ENCODE peak calls at places on chromosomes 11 and 22, in eight cellular contexts. R is endodermal cell, W is HCT116, O is tibial artery, L is neural progenitor cell, G is stomach, Y is IMR-90, S is GM23338. N is an unnamed sample. For H3K4me1, the result is how much of the 10 kb centered on the place peaks cover.

GRCh38 chr11:2574043-2574552 is 125.7 kb downstream of the KCNQ1OT1 start:
- DNase-seq in R (peak), W (no peak), O (peak), L (no peak), G (no peak), Y (no peak), S (no peak), N (peak)

GRCh38 chr11:12704049-12704448 is 29.8 kb downstream of the TEAD1 start:
- DNase-seq in R (no peak), W (no peak), O (no peak), L (no peak), G (no peak), Y (peak), S (no peak), N (no peak)

GRCh38 chr11:74966651-74967050 is 17.6 kb downstream of the SPCS2 start:
- DNase-seq in R (no peak), W (no peak), O (no peak), L (no peak), G (no peak), Y (no peak), S (no peak), N (no peak)

GRCh38 chr11:110366234-110366633 is 63.5 kb upstream of the FDX1 start:
- DNase-seq in R (no peak), W (no peak), O (no peak), L (no peak), G (peak), Y (peak), S (no peak), N (peak)

GRCh38 chr11:114080219-114080618 is 20.7 kb downstream of the ZBTB16 start:
- DNase-seq in R (no peak), W (no peak), O (no peak), L (no peak), G (no peak), Y (no peak), S (no peak), N (no peak)

GRCh38 chr22:36123673-36124630 is 36.6 kb downstream of the APOL3 start:
- DNase-seq in R (peak), W (peak), O (peak), L (peak), G (peak), Y (peak), S (peak), N (peak)

GRCh38 chr22:44261861-44262595 is 50.7 kb downstream of the SHISAL1 start:
- DNase-seq in R (peak), W (no peak), O (peak), L (no peak), G (no peak), Y (no peak), S (no peak), N (no peak)

GRCh38 chr11:377174-377865 is 8.0 kb downstream of the B4GALNT4 start:
- DNase-seq in R (no peak), W (no peak), O (no peak), L (no peak), G (no peak), Y (no peak), S (no peak), N (no peak)

GRCh38 chr11:123100378-123101085 is 38.6 kb upstream of the HSPA8 start:
- DNase-seq in R (peak), W (no peak), O (no peak), L (no peak), G (no peak), Y (no peak), S (peak), N (no peak)

DNA sequence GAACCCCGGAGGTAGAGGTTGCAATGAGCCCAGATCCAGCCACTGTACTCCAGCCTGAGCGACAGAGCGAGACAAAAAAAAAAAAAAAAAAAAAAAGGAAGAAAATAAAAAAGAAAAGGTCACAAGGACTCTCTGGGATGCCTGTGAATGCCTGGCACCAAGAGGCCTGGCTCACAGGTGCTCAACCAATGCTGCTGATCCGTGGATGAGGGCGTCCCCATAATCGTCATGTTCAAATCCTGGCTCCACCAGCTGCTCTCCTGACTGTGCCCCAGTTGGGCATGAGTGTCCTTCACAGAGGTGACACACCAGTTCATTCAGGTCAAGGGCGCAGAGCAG is 645 bp upstream of the GAS2L1 start:
- DNase-seq in R (no peak), W (no peak), O (no peak), L (no peak), G (no peak), Y (no peak), S (no peak), N (no peak)
- H3K4me1 ChIP-seq in R (under half), W (half or more), O (under half), L (under half), G (half or more), Y (under half), S (under half), N (half or more)

GRCh38 chr11:65538232-65538914 is 13.5 kb downstream of the SCYL1 start:
- DNase-seq in R (no peak), W (no peak), O (no peak), L (no peak), G (no peak), Y (no peak), S (peak), N (no peak)

GRCh38 chr11:65541093-65542010 is 16.5 kb downstream of the SCYL1 start:
- DNase-seq in R (no peak), W (no peak), O (no peak), L (no peak), G (no peak), Y (no peak), S (no peak), N (no peak)

GRCh38 chr11:65538915-65539374 is 14.1 kb downstream of the SCYL1 start:
- DNase-seq in R (peak), W (no peak), O (no peak), L (peak), G (no peak), Y (no peak), S (peak), N (no peak)

GRCh38 chr11:65539401-65540289 is 14.8 kb downstream of the SCYL1 start:
- DNase-seq in R (peak), W (peak), O (no peak), L (peak), G (peak), Y (no peak), S (peak), N (peak)

GRCh38 chr11:65540290-65541092 is 15.6 kb downstream of the SCYL1 start:
- DNase-seq in R (peak), W (peak), O (peak), L (peak), G (peak), Y (peak), S (peak), N (peak)
- H3K27ac ChIP-seq in R (no peak), W (peak), O (peak), L (no peak), G (peak), Y (peak), S (no peak), N (peak)

GRCh38 chr22:31104869-31105268 is 2.5 kb downstream of the SELENOM start:
- DNase-seq in R (peak), W (no peak), O (peak), L (peak), G (no peak), Y (no peak), S (peak), N (no peak)
- TF ChIP-seq CTCF in R (peak), W (no peak), O (peak), L (peak), G (no peak), Y (peak), S (peak), N (no peak)

GRCh38 chr11:66107600-66108151 is 37.6 kb downstream of the PACS1 start:
- DNase-seq in R (no peak), W (no peak), O (no peak), L (no peak), G (no peak), Y (no peak), S (no peak), N (no peak)
- H3K4me1 ChIP-seq in R (under half), W (under half), O (under half), L (under half), G (under half), Y (under half), S (under half), N (under half)

GRCh38 chr22:32951807-32952153 is 106.4 kb downstream of the SYN3 start:
- DNase-seq in R (no peak), W (no peak), O (peak), L (no peak), G (no peak), Y (no peak), S (no peak), N (no peak)
- H3K27ac ChIP-seq in R (no peak), W (no peak), O (no peak), L (no peak), G (no peak), Y (no peak), S (no peak), N (peak)

DNA sequence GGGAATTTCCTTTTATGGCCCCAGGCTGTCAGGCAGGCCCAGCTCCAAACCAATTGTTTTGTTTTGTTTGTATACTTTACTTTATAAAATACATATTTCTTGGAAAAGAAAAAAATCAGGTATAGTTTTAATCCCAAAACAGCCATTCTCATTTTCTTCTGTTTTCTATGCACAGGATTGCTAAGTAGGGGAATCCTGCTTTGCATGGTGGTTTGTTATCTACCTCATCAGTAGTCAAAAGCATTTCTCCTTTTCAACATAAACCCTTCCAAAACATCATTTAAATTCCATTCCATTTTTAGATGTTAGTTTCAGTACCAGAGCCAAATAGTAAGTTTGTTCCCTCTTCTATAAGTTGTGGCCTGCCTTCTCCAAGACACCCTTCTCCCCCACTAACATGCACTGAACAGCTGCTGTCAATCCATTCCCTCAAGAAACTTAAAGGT is 3.6 kb downstream of the ILK start:
- DNase-seq in R (no peak), W (no peak), O (no peak), L (no peak), G (no peak), Y (no peak), S (no peak), N (no peak)
- TF ChIP-seq CTCF in R (no peak), W (no peak), O (no peak), L (no peak), G (no peak), Y (no peak), S (no peak), N (no peak)

GRCh38 chr11:68835749-68836148 is 6.0 kb downstream of the CPT1A start:
- DNase-seq in R (no peak), W (no peak), O (no peak), L (no peak), G (peak), Y (no peak), S (no peak), N (no peak)

GRCh38 chr11:68839054-68839865 is 2.5 kb downstream of the CPT1A start:
- DNase-seq in R (peak), W (peak), O (peak), L (peak), G (peak), Y (peak), S (peak), N (peak)

GRCh38 chr11:68839953-68840641 is 1.6 kb downstream of the CPT1A start:
- DNase-seq in R (peak), W (no peak), O (no peak), L (peak), G (no peak), Y (peak), S (peak), N (no peak)

GRCh38 chr11:68838572-68838964 is 3.1 kb downstream of the CPT1A start:
- DNase-seq in R (no peak), W (no peak), O (peak), L (no peak), G (no peak), Y (no peak), S (no peak), N (no peak)

DNA sequence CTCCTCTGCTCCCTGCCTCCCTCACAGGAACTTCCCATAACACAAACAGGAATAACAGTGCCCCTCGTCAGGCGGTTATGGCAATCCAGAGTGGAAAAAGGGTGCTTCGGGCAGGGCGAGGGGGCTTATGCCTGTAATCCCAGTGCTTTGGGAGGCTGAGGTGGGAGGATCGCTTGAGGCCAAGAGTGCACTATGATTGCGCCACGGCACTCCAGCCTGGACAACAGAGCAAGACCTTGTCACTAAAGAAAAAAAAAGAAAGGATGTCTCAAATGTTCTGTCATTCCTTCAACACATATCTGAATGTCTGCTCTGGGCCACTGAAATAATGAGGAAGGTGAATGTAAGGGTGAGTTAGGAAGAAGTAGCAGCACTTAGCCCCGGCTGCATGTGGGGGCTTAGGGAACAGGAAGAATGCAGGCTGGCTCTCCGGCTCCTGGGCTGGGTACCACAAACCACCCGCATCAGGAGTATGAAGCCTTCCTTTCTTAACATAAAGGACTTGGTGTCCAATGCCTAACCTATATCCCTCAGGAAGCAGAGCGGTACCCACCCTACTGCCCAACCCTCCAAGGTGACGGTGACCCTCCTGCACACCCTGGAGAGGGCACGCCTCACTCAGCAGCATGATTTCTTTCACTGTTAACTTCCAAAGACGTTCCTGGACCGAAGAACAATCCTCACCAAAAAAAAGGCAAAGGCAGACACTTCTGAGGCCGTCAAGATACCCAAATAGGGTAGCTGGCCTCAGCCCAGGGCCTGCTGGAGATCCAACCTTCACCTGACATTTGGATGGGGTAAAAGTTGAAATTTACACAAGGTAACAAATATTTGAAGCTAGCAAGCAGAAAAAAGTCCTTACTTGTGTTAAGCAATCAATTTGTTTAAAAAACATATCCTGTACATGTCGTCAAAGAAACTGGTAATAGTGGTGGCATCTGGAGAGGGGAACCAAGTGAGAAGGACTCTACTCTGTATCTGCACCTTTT is 3.8 kb downstream of the CPT1A start:
- DNase-seq in R (no peak), W (no peak), O (no peak), L (no peak), G (no peak), Y (no peak), S (no peak), N (no peak)
- H3K4me1 ChIP-seq in R (under half), W (half or more), O (under half), L (under half), G (half or more), Y (under half), S (under half), N (half or more)

GRCh38 chr22:23282516-23282915 is 102.2 kb downstream of the BCR start:
- DNase-seq in R (no peak), W (no peak), O (no peak), L (no peak), G (no peak), Y (no peak), S (no peak), N (no peak)
- H3K27ac ChIP-seq in R (no peak), W (peak), O (peak), L (no peak), G (peak), Y (no peak), S (no peak), N (peak)

N was measured in left lung.